ENCODE peak calls at places on chromosomes 5 and 9, in four cellular contexts. S, D, E and Y are unnamed samples.

GRCh38 chr9:91730806-91731205 is 219.2 kb downstream of the ROR2 start:
- DNase-seq in S (no peak), D (no peak), E (no peak), Y (no peak)

GRCh38 chr5:36066540-36067210 is at the start of gene UGT3A2:
- DNase-seq in S (no peak), D (no peak), E (no peak), Y (no peak)

GRCh38 chr5:58117491-58117890 is 342.4 kb downstream of the PLK2 start:
- DNase-seq in S (no peak), D (no peak), E (no peak), Y (no peak)

GRCh38 chr5:56783261-56783660 is 32.1 kb upstream of the MAP3K1 start:
- DNase-seq in S (no peak), D (no peak), E (no peak), Y (no peak)

GRCh38 chr5:141973871-141974595 is 5.1 kb downstream of the RNF14 start:
- DNase-seq in S (no peak), D (no peak), E (no peak), Y (no peak)

GRCh38 chr9:126860077-126860756 is at the start of gene ZBTB34:
- DNase-seq in S (peak), D (peak), E (peak), Y (no peak)

GRCh38 chr5:146475906-146476305 is 28.8 kb downstream of the TCERG1 start:
- DNase-seq in S (no peak), D (no peak), E (no peak), Y (no peak)

GRCh38 chr5:120457839-120458507 is 6.1 kb upstream of the PRR16 start:
- DNase-seq in S (peak), D (no peak), E (peak), Y (peak)

GRCh38 chr9:125262217-125262991 is 778 bp downstream of the GAPVD1 start:
- DNase-seq in S (no peak), D (no peak), E (no peak), Y (peak)

GRCh38 chr5:38541174-38541724 is 15.2 kb downstream of the LIFR start:
- DNase-seq in S (no peak), D (no peak), E (no peak), Y (no peak)

GRCh38 chr9:137295313-137296213 is 6.5 kb downstream of the NRARP start:
- DNase-seq in S (peak), D (peak), E (peak), Y (no peak)

GRCh38 chr5:93058309-93058708 is 522.7 kb downstream of the NR2F1-AS1 start:
- DNase-seq in S (no peak), D (no peak), E (no peak), Y (no peak)

GRCh38 chr5:138275379-138275782 is 960 bp upstream of the GFRA3 start:
- DNase-seq in S (no peak), D (no peak), E (no peak), Y (no peak)

GRCh38 chr5:61342066-61342465 is 10.0 kb downstream of the ZSWIM6 start:
- DNase-seq in S (no peak), D (no peak), E (no peak), Y (no peak)

GRCh38 chr9:19551124-19551929 is 142.5 kb downstream of the ACER2 start:
- DNase-seq in S (no peak), D (no peak), E (no peak), Y (no peak)

GRCh38 chr9:3824062-3824461 is 298.3 kb upstream of the RFX3 start:
- DNase-seq in S (no peak), D (no peak), E (no peak), Y (no peak)

GRCh38 chr5:11904270-11904906 is at the start of gene CTNND2:
- DNase-seq in S (no peak), D (no peak), E (no peak), Y (peak)

GRCh38 chr5:138482645-138483044 is 17.4 kb downstream of the EGR1 start:
- DNase-seq in S (no peak), D (no peak), E (no peak), Y (no peak)

GRCh38 chr9:130042406-130042930 is 521 bp downstream of the FNBP1 start:
- DNase-seq in S (peak), D (peak), E (peak), Y (no peak)

GRCh38 chr5:154470172-154470571 is 7.9 kb downstream of the HAND1 start:
- DNase-seq in S (no peak), D (no peak), E (no peak), Y (no peak)

GRCh38 chr9:122128432-122129343 is 30.9 kb downstream of the NDUFA8 start:
- DNase-seq in S (no peak), D (no peak), E (no peak), Y (no peak)

GRCh38 chr9:131739988-131740648 is at the start of gene RAPGEF1:
- DNase-seq in S (peak), D (peak), E (peak), Y (peak)

GRCh38 chr9:75891277-75892167 is 1.0 kb downstream of the PCSK5 start:
- DNase-seq in S (peak), D (no peak), E (peak), Y (no peak)

GRCh38 chr5:154058055-154059038 is 19.6 kb downstream of the MFAP3 start:
- DNase-seq in S (no peak), D (no peak), E (no peak), Y (no peak)

GRCh38 chr9:134406366-134407122 is 80.3 kb downstream of the RXRA start:
- DNase-seq in S (no peak), D (peak), E (no peak), Y (no peak)

GRCh38 chr9:129172816-129173215 is 5.2 kb downstream of the IER5L start:
- DNase-seq in S (peak), D (no peak), E (peak), Y (no peak)

GRCh38 chr5:1547655-1548054 is 23.9 kb upstream of the LPCAT1 start:
- DNase-seq in S (no peak), D (no peak), E (no peak), Y (peak)

GRCh38 chr9:95981741-95982390 is 106.4 kb downstream of the ERCC6L2 start:
- DNase-seq in S (no peak), D (no peak), E (no peak), Y (no peak)

GRCh38 chr5:153523831-153524230 is 33.4 kb downstream of the GRIA1 start:
- DNase-seq in S (no peak), D (no peak), E (peak), Y (no peak)

GRCh38 chr5:53369681-53370080 is 110.7 kb upstream of the FST start:
- DNase-seq in S (no peak), D (no peak), E (no peak), Y (no peak)

GRCh38 chr9:18447131-18447530 is 26.8 kb upstream of the ADAMTSL1 start:
- DNase-seq in S (no peak), D (no peak), E (no peak), Y (peak)

GRCh38 chr9:18189876-18190670 is 283.9 kb upstream of the ADAMTSL1 start:
- DNase-seq in S (no peak), D (no peak), E (no peak), Y (no peak)

GRCh38 chr9:14349818-14350333 is 35.9 kb upstream of the NFIB start:
- DNase-seq in S (no peak), D (no peak), E (no peak), Y (no peak)

DNA sequence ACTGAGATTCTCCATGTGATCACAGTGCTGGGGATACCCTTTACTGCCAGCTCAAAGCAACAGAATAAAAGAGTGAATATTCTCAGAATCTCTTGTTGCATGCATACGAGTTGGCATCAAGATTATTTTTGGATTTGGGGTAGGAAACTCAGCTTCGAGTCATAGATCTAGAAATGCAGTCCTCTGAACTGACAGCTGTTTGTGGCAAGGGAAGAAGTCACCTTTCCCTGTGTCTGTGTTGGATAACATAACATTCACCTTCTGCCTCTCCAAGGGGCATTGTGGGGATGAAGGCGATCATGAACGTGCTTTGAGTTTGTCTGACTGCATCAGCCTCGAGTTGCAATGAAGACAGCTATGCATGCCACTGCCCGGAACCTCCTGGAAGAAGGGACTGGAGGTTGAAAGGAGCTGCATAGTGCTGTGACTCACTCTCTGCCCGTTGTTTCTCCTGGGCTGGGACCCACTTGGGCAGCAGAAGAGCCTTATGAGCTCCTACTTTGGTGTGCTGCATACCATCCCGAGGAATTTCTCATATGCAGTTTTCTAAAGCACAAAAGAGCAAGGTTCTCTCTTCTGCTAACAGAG is 231.7 kb downstream of the ARHGAP26 start:
- DNase-seq in S (no peak), D (no peak), E (no peak), Y (no peak)
- TF ChIP-seq POLR2A in S (no peak), D (no peak), E (no peak), Y (no peak)

GRCh38 chr5:171391996-171392577 is 4.4 kb downstream of the NPM1 start:
- DNase-seq in S (no peak), D (no peak), E (no peak), Y (no peak)
- TF ChIP-seq POLR2A in S (no peak), D (no peak), E (no peak), Y (no peak)

GRCh38 chr5:177303925-177304391 is 359 bp downstream of the PRELID1 start:
- DNase-seq in S (no peak), D (peak), E (no peak), Y (no peak)
- TF ChIP-seq POLR2A in S (no peak), D (no peak), E (no peak), Y (no peak)

GRCh38 chr9:78296893-78297671 is at the start of gene PSAT1:
- DNase-seq in S (peak), D (peak), E (peak), Y (peak)
- TF ChIP-seq POLR2A in S (no peak), D (peak), E (no peak), Y (no peak)